ENCODE peak calls at places on chromosomes 13 and 19, in six cellular contexts. B is A549, H is K562, L is H1, N is WTC11, G is HepG2. O is an unnamed sample.

GRCh38 chr13:20353973-20354372 is 121.9 kb upstream of the GJB6 start:
- DNase-seq in G (no peak), B (no peak), N (no peak), L (no peak), H (no peak), O (no peak)

GRCh38 chr19:55632463-55632834 is 8.1 kb upstream of the ZNF784 start:
- DNase-seq in L (no peak), N (peak), B (peak), H (peak), G (peak), O (peak)

GRCh38 chr13:51025245-51025872 is 85.7 kb downstream of the C13orf42 start:
- DNase-seq in L (no peak), N (no peak), B (no peak), H (no peak), G (no peak), O (no peak)

GRCh38 chr19:1385816-1386215 is 2.1 kb downstream of the NDUFS7 start:
- DNase-seq in B (no peak), L (no peak), H (no peak), N (no peak), G (no peak), O (no peak)

GRCh38 chr13:28297341-28297740 is 159.0 kb downstream of the PAN3 start:
- DNase-seq in H (no peak), L (no peak), B (no peak), G (no peak), N (peak), O (no peak)

GRCh38 chr13:39835253-39835652 is 179.8 kb downstream of the COG6 start:
- DNase-seq in B (no peak), G (no peak), L (no peak), N (no peak), H (no peak), O (no peak)

GRCh38 chr13:76974618-76974975 is 17.3 kb upstream of the CLN5 start:
- DNase-seq in B (no peak), N (no peak), H (no peak), G (no peak), L (no peak), O (no peak)

GRCh38 chr13:30159446-30159839 is 147.9 kb downstream of the KATNAL1 start:
- DNase-seq in G (no peak), N (no peak), L (no peak), B (no peak), H (no peak), O (no peak)

GRCh38 chr19:28420731-28421550 is 792.0 kb downstream of the UQCRFS1 start:
- DNase-seq in L (no peak), H (no peak), G (no peak), B (no peak), N (no peak), O (no peak)

GRCh38 chr13:64369121-64369520 is 2861.0 kb downstream of the PCDH9 start:
- DNase-seq in B (no peak), L (no peak), G (no peak), N (no peak), H (no peak), O (no peak)

GRCh38 chr19:48239582-48240141 is 16.1 kb downstream of the CARD8 start:
- DNase-seq in N (no peak), L (no peak), G (no peak), B (no peak), H (no peak), O (no peak)

GRCh38 chr19:1445185-1445931 is 4.6 kb upstream of the APC2 start:
- DNase-seq in G (peak), H (peak), L (no peak), N (peak), B (peak), O (peak)

GRCh38 chr13:73428137-73428536 is 369.3 kb downstream of the KLF5 start:
- DNase-seq in G (no peak), B (peak), H (no peak), L (no peak), N (no peak), O (no peak)

GRCh38 chr19:33389574-33390119 is 16.1 kb downstream of the CEBPG start:
- DNase-seq in H (no peak), L (no peak), B (no peak), G (no peak), N (no peak), O (no peak)

GRCh38 chr13:51643882-51644281 is 59.6 kb downstream of the WDFY2 start:
- DNase-seq in G (peak), L (no peak), B (peak), H (no peak), N (no peak), O (peak)

GRCh38 chr13:30165791-30166190 is 141.6 kb downstream of the KATNAL1 start:
- DNase-seq in H (no peak), B (no peak), G (no peak), N (no peak), L (no peak), O (no peak)

GRCh38 chr19:42276821-42277220 is 7.8 kb downstream of the CIC start:
- DNase-seq in N (no peak), L (no peak), H (no peak), G (no peak), B (no peak), O (no peak)

GRCh38 chr13:33153421-33154381 is 131.9 kb downstream of the STARD13 start:
- DNase-seq in L (no peak), B (no peak), G (peak), N (no peak), H (no peak), O (peak)

GRCh38 chr19:29843180-29844051 is 31.6 kb downstream of the CCNE1 start:
- DNase-seq in H (peak), G (no peak), L (no peak), N (peak), B (no peak), O (no peak)

GRCh38 chr19:50417138-50417849 is 1.4 kb upstream of the SPIB start:
- DNase-seq in B (no peak), G (no peak), L (no peak), H (no peak), N (no peak), O (no peak)

GRCh38 chr13:112719016-112719415 is 29.2 kb downstream of the ATP11A start:
- DNase-seq in H (no peak), B (no peak), L (no peak), N (no peak), G (no peak), O (peak)

GRCh38 chr19:16337809-16338469 is 13.3 kb downstream of the KLF2 start:
- DNase-seq in G (no peak), N (no peak), H (no peak), B (no peak), L (no peak), O (no peak)

DNA sequence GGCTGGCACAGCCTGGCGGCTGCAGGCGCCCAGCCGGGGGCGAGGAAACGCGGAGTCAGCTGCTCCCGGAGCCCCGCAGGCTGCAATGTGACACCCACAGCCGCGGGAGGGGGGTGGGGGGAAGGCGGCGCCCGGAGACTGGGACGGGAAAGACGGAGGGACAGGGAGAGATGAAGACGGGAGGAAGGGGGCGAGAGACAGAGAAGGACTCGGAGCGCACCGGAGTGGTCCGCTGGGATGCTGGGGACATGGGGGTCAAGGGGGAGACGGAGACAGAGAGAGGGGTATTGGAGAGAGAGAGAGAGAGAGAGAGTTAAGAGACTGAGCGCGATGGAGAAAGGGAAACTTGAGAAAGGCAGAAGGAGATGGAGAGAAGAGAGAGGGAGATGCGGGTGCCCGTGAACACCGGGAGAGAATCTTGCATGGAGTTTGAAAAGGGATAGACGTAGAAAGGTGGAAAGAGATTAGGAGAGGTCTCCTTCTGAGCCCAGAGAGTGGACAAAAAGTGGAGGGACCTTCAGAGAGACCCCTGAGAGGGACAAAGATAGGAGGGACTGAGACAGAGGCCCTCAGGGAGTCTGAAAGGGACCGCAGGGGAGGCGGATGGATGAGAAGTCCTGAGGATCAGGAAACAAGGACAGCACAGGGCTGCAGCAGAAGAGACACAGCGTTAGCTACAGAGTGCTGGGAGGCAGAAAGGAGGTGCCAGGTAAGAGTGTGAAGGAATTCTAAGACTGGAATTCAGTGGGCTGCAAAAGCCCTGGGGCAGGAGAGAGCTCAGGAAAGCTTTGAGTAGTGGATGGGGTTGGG is 1.0 kb downstream of the SCN1B start:
- DNase-seq in B (peak), H (peak), N (peak), G (no peak), L (no peak), O (no peak)
- TF ChIP-seq JUN in B (no peak), H (no peak), N (no peak), G (no peak), L (no peak), O (no peak)

DNA sequence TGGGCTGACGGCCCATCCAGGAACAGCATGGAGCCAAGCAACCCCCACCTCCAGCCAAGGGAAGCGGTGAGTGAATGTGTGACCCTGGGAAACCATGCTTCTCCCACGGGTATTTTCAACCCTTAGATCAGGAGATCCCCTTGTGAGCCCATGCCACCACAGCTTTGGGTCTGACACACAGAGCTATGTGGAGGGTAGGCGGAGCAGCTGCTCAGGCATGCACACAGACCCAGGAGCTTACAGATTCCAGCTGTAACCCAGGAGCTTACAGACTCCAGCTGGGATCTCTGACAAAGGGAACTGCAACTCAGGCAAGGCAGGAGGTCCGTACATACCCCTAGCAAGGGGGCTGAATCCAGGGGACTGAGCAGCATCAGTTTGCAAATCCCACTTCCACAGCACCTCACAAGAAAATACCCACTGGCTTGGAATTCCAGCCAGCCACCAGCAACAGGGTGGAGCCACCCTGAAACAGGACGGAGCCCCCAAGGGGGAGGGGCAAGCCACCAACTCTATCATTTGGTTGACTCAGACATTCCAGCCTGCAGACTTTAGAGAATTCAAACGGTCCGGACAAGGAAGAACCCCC is 40.8 kb upstream of the RFXAP start:
- DNase-seq in L (no peak), B (no peak), H (no peak), N (peak), G (peak), O (no peak)
- TF ChIP-seq JUN in L (no peak), B (no peak), H (no peak), N (no peak), G (no peak), O (no peak)

DNA sequence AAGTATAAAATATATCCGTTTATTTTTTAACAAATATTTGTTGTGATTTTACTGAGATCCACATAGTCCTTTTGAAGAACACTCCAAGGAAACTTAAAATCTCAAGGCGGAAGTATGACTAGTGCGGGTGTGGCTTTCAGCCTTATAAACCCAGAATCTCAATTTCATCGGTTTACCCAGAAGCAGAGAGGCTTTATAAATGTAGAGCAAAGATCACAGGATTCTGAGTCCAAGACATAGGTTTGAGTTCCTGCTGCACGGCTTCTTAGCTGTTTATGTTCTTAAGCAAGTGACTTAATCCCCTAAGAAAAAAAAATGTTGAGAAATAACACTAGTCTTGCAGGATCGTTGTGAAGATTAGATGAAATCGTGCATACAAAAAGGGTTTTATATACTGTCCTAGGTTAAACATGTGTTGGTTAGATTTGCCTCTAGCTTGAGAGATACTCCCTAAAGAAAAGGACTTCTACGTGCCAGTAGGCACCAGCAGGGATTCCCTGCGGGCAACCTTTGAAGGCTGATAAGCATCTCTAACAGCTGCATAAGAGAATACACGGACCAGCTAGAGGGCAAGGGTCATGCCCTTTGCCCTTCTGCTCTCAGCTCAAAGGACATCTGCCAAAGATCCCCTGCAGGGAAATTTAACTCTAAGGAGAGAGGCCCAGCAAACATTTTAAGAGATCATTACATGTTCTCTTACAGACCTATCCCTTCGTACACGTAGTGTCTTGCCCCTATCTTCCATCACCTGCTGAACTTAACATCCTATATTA is 130.4 kb upstream of the MIR17HG start:
- DNase-seq in B (no peak), N (peak), G (no peak), H (no peak), L (no peak), O (no peak)
- TF ChIP-seq JUN in B (no peak), N (no peak), G (no peak), H (no peak), L (no peak), O (no peak)

GRCh38 chr19:51688665-51689571 is 4.2 kb upstream of the SPACA6 start:
- DNase-seq in G (peak), B (peak), H (peak), L (no peak), N (peak), O (peak)
- TF ChIP-seq JUN in G (no peak), B (peak), H (no peak), L (no peak), N (no peak), O (no peak)

GRCh38 chr13:65582160-65582559 is 1648.0 kb downstream of the PCDH9 start:
- DNase-seq in H (no peak), B (no peak), L (no peak), G (no peak), N (peak), O (no peak)
- TF ChIP-seq JUN in H (no peak), B (no peak), L (no peak), G (no peak), N (no peak), O (no peak)

DNA sequence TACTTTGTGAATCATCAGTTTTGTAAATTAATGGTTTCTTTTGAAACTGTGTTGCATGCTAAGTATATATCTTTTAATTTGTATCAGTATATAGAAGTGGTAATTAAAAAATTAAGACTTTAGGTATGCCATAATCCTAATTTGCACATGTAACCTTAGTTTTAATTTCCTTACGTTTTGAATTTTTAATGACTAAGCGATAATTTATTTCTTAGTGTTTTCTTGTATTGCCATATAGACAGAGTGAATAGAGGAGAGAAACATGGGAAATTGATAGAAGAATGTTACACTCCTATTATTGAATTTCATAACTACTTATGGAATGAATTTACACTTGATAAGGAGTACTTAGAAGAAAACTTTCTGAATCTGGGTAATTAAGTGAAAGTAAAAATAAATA is 29.5 kb downstream of the LPAR6 start:
- DNase-seq in L (no peak), N (no peak), G (no peak), B (no peak), H (no peak), O (no peak)
- TF ChIP-seq JUN in L (no peak), N (no peak), G (no peak), B (no peak), H (no peak), O (no peak)